ENCODE peak calls at places on chromosome 9, in four cellular contexts. Y, V, O and G are unnamed samples.

GRCh38 chr9:4596165-4596922 is 65.8 kb upstream of the PLPP6 start:
- DNase-seq in Y (no peak), O (peak), V (no peak), G (no peak)

GRCh38 chr9:129027685-129028191 is 393 bp downstream of the SH3GLB2 start:
- DNase-seq in V (no peak), O (no peak), Y (no peak), G (no peak)

GRCh38 chr9:131593255-131593820 is 48.0 kb downstream of the PRRT1B start:
- DNase-seq in O (no peak), Y (no peak), V (no peak), G (no peak)

GRCh38 chr9:134492721-134493470 is 148.7 kb upstream of the COL5A1 start:
- DNase-seq in O (no peak), V (no peak), Y (no peak), G (no peak)

GRCh38 chr9:108257387-108257786 is 598.4 kb downstream of the ACTL7B start:
- DNase-seq in Y (no peak), V (no peak), O (no peak), G (no peak)

GRCh38 chr9:80285325-80285724 is 713.6 kb downstream of the TLE4 start:
- DNase-seq in V (no peak), O (peak), Y (no peak), G (peak)

GRCh38 chr9:19699757-19700156 is 89.1 kb downstream of the SLC24A2 start:
- DNase-seq in Y (no peak), O (no peak), V (no peak), G (no peak)

GRCh38 chr9:101307041-101307440 is 77.8 kb downstream of the BAAT start:
- DNase-seq in V (no peak), Y (no peak), O (no peak), G (peak)